ENCODE peak calls at places on chromosomes 12 and 14, in six cellular contexts. One of them, this sample, is unnamed.

GRCh38 chr12:132803883-132804282 is 24.8 kb downstream of the GOLGA3 start:
- DNase-seq in astrocyte of the spinal cord: no peak
- DNase-seq in lower lobe of right lung: no peak
- DNase-seq in AG09309: peak; percentile 11
- DNase-seq in brain microvascular endothelial cell: no peak
- DNase-seq in mucosa of descending colon: no peak
- DNase-seq in this sample: no peak

GRCh38 chr14:28774764-28775738 is 8.5 kb downstream of the FOXG1 start:
- DNase-seq in astrocyte of the spinal cord: no peak
- DNase-seq in lower lobe of right lung: no peak
- DNase-seq in AG09309: no peak
- DNase-seq in brain microvascular endothelial cell: no peak
- DNase-seq in mucosa of descending colon: no peak
- DNase-seq in this sample: no peak

GRCh38 chr14:20343855-20344205 is 395 bp downstream of the PARP2 start:
- DNase-seq in astrocyte of the spinal cord: no peak
- DNase-seq in lower lobe of right lung: no peak
- DNase-seq in AG09309: no peak
- DNase-seq in brain microvascular endothelial cell: no peak
- DNase-seq in mucosa of descending colon: no peak
- DNase-seq in this sample: no peak

GRCh38 chr14:61501714-61502458 is 180.5 kb downstream of the PRKCH start:
- DNase-seq in astrocyte of the spinal cord: no peak
- DNase-seq in lower lobe of right lung: no peak
- DNase-seq in AG09309: no peak
- DNase-seq in brain microvascular endothelial cell: no peak
- DNase-seq in mucosa of descending colon: no peak
- DNase-seq in this sample: no peak

GRCh38 chr14:85531141-85531593 is 1.2 kb downstream of the FLRT2 start:
- DNase-seq in astrocyte of the spinal cord: peak; percentile 79
- DNase-seq in lower lobe of right lung: peak; percentile 50
- DNase-seq in AG09309: no peak
- DNase-seq in brain microvascular endothelial cell: peak; percentile 74
- DNase-seq in mucosa of descending colon: peak; percentile 28
- DNase-seq in this sample: no peak

GRCh38 chr12:107372229-107372658 is 278.9 kb upstream of the CRY1 start:
- DNase-seq in astrocyte of the spinal cord: peak; percentile 40
- DNase-seq in lower lobe of right lung: no peak
- DNase-seq in AG09309: no peak
- DNase-seq in brain microvascular endothelial cell: no peak
- DNase-seq in mucosa of descending colon: no peak
- DNase-seq in this sample: no peak

GRCh38 chr12:60501124-60501729 is 905.4 kb downstream of the SLC16A7 start:
- DNase-seq in astrocyte of the spinal cord: peak; percentile 61
- DNase-seq in lower lobe of right lung: no peak
- DNase-seq in AG09309: no peak
- DNase-seq in brain microvascular endothelial cell: peak; percentile 31
- DNase-seq in mucosa of descending colon: no peak
- DNase-seq in this sample: no peak

GRCh38 chr14:72576258-72576657 is 317.6 kb downstream of the DPF3 start:
- DNase-seq in astrocyte of the spinal cord: no peak
- DNase-seq in lower lobe of right lung: no peak
- DNase-seq in AG09309: no peak
- DNase-seq in brain microvascular endothelial cell: no peak
- DNase-seq in mucosa of descending colon: no peak
- DNase-seq in this sample: no peak

GRCh38 chr14:71539660-71540285 is 392.5 kb upstream of the RGS6 start:
- DNase-seq in astrocyte of the spinal cord: no peak
- DNase-seq in lower lobe of right lung: no peak
- DNase-seq in AG09309: no peak
- DNase-seq in brain microvascular endothelial cell: no peak
- DNase-seq in mucosa of descending colon: no peak
- DNase-seq in this sample: no peak

GRCh38 chr14:90454041-90455000 is 57.5 kb downstream of the CALM1 start:
- DNase-seq in astrocyte of the spinal cord: peak; percentile 83
- DNase-seq in lower lobe of right lung: peak; percentile 57
- DNase-seq in AG09309: no peak
- DNase-seq in brain microvascular endothelial cell: peak; percentile 82
- DNase-seq in mucosa of descending colon: peak; percentile 93
- DNase-seq in this sample: peak; percentile 45

GRCh38 chr12:39505025-39505424 is 62.1 kb upstream of the KIF21A start:
- DNase-seq in astrocyte of the spinal cord: peak; percentile 29
- DNase-seq in lower lobe of right lung: no peak
- DNase-seq in AG09309: no peak
- DNase-seq in brain microvascular endothelial cell: peak; percentile 39
- DNase-seq in mucosa of descending colon: no peak
- DNase-seq in this sample: no peak

GRCh38 chr14:73477618-73478266 is 13.0 kb upstream of the RIOX1 start:
- DNase-seq in astrocyte of the spinal cord: no peak
- DNase-seq in lower lobe of right lung: no peak
- DNase-seq in AG09309: no peak
- DNase-seq in brain microvascular endothelial cell: peak; percentile 81
- DNase-seq in mucosa of descending colon: no peak
- DNase-seq in this sample: no peak

GRCh38 chr14:48731260-48731659 is 854.9 kb downstream of the RPS29 start:
- DNase-seq in astrocyte of the spinal cord: peak; percentile 4
- DNase-seq in lower lobe of right lung: no peak
- DNase-seq in AG09309: no peak
- DNase-seq in brain microvascular endothelial cell: no peak
- DNase-seq in mucosa of descending colon: no peak
- DNase-seq in this sample: no peak

GRCh38 chr12:127565241-127565640 is 701.7 kb upstream of the TMEM132C start:
- DNase-seq in astrocyte of the spinal cord: no peak
- DNase-seq in lower lobe of right lung: no peak
- DNase-seq in AG09309: no peak
- DNase-seq in brain microvascular endothelial cell: no peak
- DNase-seq in mucosa of descending colon: no peak
- DNase-seq in this sample: no peak

GRCh38 chr12:128079476-128079875 is 187.5 kb upstream of the TMEM132C start:
- DNase-seq in astrocyte of the spinal cord: no peak
- DNase-seq in lower lobe of right lung: no peak
- DNase-seq in AG09309: no peak
- DNase-seq in brain microvascular endothelial cell: no peak
- DNase-seq in mucosa of descending colon: no peak
- DNase-seq in this sample: no peak

GRCh38 chr14:24965934-24966593 is 83.9 kb downstream of the STXBP6 start:
- DNase-seq in astrocyte of the spinal cord: peak; percentile 66
- DNase-seq in lower lobe of right lung: no peak
- DNase-seq in AG09309: peak; percentile 90
- DNase-seq in brain microvascular endothelial cell: peak; percentile 7
- DNase-seq in mucosa of descending colon: no peak
- DNase-seq in this sample: peak; percentile 92

DNA sequence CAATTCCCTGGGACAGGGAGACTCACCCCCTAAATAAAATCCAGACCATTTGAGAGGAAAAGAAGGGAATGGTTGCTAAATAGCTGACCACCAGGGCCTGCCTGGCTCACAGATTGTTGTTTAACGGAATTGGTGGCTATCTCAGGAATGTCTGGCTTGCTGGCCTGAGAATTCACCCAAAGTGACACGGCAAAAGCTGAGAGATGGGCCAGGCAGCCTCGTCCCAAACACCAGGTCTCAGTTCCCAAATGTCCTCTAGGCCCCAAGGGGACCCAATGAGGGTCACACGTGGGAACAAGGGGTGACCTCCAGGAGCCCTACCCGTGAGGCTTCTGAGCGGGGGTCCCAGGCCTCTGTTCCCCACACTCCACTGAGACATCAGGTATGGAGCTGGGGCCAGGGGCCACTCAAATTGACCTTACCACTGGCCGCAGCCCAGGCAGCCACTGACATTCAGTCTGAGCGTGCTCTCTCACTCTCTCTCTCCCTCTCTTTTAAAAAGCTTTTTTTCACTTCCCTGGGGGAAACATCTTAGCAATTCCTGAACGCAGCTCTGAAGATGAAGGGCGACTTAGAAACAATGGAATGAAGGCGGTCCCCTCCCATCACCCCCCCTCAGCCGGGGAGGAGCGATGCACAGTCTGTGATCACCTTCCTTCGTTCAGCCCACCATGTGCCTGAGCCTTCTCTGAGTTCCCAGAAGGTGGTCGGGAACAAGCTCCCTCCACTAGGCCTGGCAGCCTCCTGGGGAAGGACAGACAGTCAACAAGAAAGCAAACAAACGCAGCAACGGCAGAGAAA is 131.2 kb downstream of the SCARB1 start:
- DNase-seq in astrocyte of the spinal cord: no peak
- DNase-seq in lower lobe of right lung: no peak
- DNase-seq in AG09309: no peak
- DNase-seq in brain microvascular endothelial cell: peak; percentile 68
- DNase-seq in mucosa of descending colon: no peak
- DNase-seq in this sample: no peak
- TF ChIP-seq CTCF in astrocyte of the spinal cord: no peak
- TF ChIP-seq CTCF in lower lobe of right lung: no peak
- TF ChIP-seq CTCF in AG09309: peak; percentile 1
- TF ChIP-seq CTCF in brain microvascular endothelial cell: peak; percentile 18
- TF ChIP-seq CTCF in mucosa of descending colon: no peak
- TF ChIP-seq CTCF in this sample: no peak

GRCh38 chr12:116319851-116320621 is 42.5 kb upstream of the MED13L start:
- DNase-seq in astrocyte of the spinal cord: peak; percentile 94
- DNase-seq in lower lobe of right lung: no peak
- DNase-seq in AG09309: peak; percentile 95
- DNase-seq in brain microvascular endothelial cell: peak; percentile 87
- DNase-seq in mucosa of descending colon: no peak
- DNase-seq in this sample: peak; percentile 93
- H3K4me3 ChIP-seq in astrocyte of the spinal cord: no peak overlapping the region
- H3K4me3 ChIP-seq in lower lobe of right lung: no peak overlapping the region
- H3K4me3 ChIP-seq in AG09309: peak overlapping the region; percentile 6
- H3K4me3 ChIP-seq in brain microvascular endothelial cell: no peak overlapping the region
- H3K4me3 ChIP-seq in mucosa of descending colon: no peak overlapping the region
- H3K4me3 ChIP-seq in this sample: peak overlapping the region; percentile 25

DNA sequence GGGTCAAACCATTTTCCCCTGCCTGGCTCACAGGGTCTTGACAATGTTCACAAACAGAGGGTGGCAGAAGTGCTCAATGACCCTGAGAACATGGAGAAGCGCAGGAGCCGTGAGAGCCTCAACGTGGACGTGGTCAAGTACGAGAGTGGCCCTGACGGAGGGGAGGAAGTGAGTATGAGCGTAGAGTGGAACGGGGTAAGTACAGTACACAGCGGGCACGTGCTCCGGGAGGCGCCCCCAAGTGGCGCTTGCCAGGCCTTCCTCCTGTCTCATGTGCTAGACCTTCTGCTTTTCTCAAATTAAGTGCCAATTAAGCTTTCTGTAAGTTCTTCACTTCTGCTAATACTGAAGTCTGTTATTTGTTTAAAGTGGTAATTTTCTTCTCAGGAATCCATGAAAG is 35.9 kb downstream of the XRCC3 start:
- DNase-seq in astrocyte of the spinal cord: peak; percentile 16
- DNase-seq in lower lobe of right lung: peak; percentile 75
- DNase-seq in AG09309: no peak
- DNase-seq in brain microvascular endothelial cell: peak; percentile 17
- DNase-seq in mucosa of descending colon: peak; percentile 53
- DNase-seq in this sample: peak; percentile 10
- TF ChIP-seq CTCF in astrocyte of the spinal cord: peak; percentile 57
- TF ChIP-seq CTCF in lower lobe of right lung: peak; percentile 52
- TF ChIP-seq CTCF in AG09309: peak; percentile 47
- TF ChIP-seq CTCF in brain microvascular endothelial cell: peak; percentile 74
- TF ChIP-seq CTCF in mucosa of descending colon: no peak
- TF ChIP-seq CTCF in this sample: peak; percentile 59

GRCh38 chr14:101233016-101233355 is 328.3 kb upstream of the DIO3 start:
- DNase-seq in astrocyte of the spinal cord: no peak
- DNase-seq in lower lobe of right lung: no peak
- DNase-seq in AG09309: no peak
- DNase-seq in brain microvascular endothelial cell: no peak
- DNase-seq in mucosa of descending colon: no peak
- DNase-seq in this sample: no peak

GRCh38 chr14:101230851-101231550 is 327.5 kb upstream of the RTL1 start:
- DNase-seq in astrocyte of the spinal cord: no peak
- DNase-seq in lower lobe of right lung: no peak
- DNase-seq in AG09309: no peak
- DNase-seq in brain microvascular endothelial cell: no peak
- DNase-seq in mucosa of descending colon: no peak
- DNase-seq in this sample: no peak

GRCh38 chr14:101231828-101232227 is 328.3 kb upstream of the RTL1 start:
- DNase-seq in astrocyte of the spinal cord: no peak
- DNase-seq in lower lobe of right lung: no peak
- DNase-seq in AG09309: no peak
- DNase-seq in brain microvascular endothelial cell: no peak
- DNase-seq in mucosa of descending colon: no peak
- DNase-seq in this sample: no peak

GRCh38 chr14:101233391-101233790 is 327.9 kb upstream of the DIO3 start:
- DNase-seq in astrocyte of the spinal cord: no peak
- DNase-seq in lower lobe of right lung: no peak
- DNase-seq in AG09309: no peak
- DNase-seq in brain microvascular endothelial cell: no peak
- DNase-seq in mucosa of descending colon: no peak
- DNase-seq in this sample: no peak

DNA sequence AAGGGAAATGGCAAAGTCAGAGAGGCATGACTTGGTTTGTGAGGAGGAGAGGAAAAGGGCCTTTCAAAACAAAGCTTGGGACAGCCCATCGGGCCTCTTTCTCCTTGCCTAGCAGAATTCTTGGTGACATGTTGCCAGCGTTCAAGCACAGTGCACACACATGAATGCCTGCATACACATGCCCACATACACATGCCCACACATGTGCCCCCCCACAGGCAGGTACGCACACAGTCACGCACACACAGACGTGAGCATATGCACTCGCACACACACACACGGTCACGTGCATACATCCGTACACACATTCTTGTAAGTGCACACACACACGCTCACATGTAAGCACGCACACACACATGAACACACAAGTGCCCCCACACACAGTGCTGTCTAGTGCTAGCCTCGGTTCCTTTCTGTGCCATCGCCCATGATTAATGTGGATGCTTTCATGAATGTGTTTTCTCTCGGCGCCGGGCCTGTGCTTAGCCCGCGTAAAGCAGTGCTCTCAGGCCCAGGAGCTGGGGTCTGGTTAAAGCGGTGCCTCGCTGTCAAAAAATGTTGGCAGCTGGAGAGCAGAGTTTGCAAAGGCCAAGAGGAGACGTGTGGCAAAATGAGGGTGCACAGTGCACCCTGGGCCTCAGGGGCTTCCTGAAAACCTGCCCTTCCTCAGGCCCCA is 328.8 kb upstream of the DIO3 start:
- DNase-seq in astrocyte of the spinal cord: no peak
- DNase-seq in lower lobe of right lung: no peak
- DNase-seq in AG09309: no peak
- DNase-seq in brain microvascular endothelial cell: no peak
- DNase-seq in mucosa of descending colon: no peak
- DNase-seq in this sample: no peak
- H3K4me3 ChIP-seq in astrocyte of the spinal cord: no peak overlapping the region
- H3K4me3 ChIP-seq in lower lobe of right lung: no peak overlapping the region
- H3K4me3 ChIP-seq in AG09309: no peak overlapping the region
- H3K4me3 ChIP-seq in brain microvascular endothelial cell: no peak overlapping the region
- H3K4me3 ChIP-seq in mucosa of descending colon: no peak overlapping the region
- H3K4me3 ChIP-seq in this sample: no peak overlapping the region

This sample was measured in HFF-Myc.